ENCODE peak calls at places on chromosomes 12 and 14, in ten cellular contexts. One of them, this sample, is unnamed.

GRCh38 chr12:95756362-95756761 is 34.2 kb downstream of the NTN4 start:
- DNase-seq in A549: no peak
- DNase-seq in lung: no peak
- DNase-seq in testis: no peak
- DNase-seq in neuronal stem cell: no peak
- DNase-seq in adrenal gland: no peak
- DNase-seq in CD4-positive, CD25-positive, alpha-beta regulatory T cell: no peak
- DNase-seq in substantia nigra: no peak
- DNase-seq in lower lobe of right lung: no peak
- DNase-seq in upper lobe of right lung: no peak
- DNase-seq in this sample: no peak

GRCh38 chr12:5588231-5588995 is 156.5 kb downstream of the NTF3 start:
- DNase-seq in A549: no peak
- DNase-seq in lung: no peak
- DNase-seq in testis: no peak
- DNase-seq in neuronal stem cell: no peak
- DNase-seq in adrenal gland: no peak
- DNase-seq in CD4-positive, CD25-positive, alpha-beta regulatory T cell: no peak
- DNase-seq in substantia nigra: no peak
- DNase-seq in lower lobe of right lung: no peak
- DNase-seq in upper lobe of right lung: no peak
- DNase-seq in this sample: no peak

GRCh38 chr12:29782285-29782820 is 1.4 kb downstream of the TMTC1 start:
- DNase-seq in A549: no peak
- DNase-seq in lung: no peak
- DNase-seq in testis: no peak
- DNase-seq in neuronal stem cell: no peak
- DNase-seq in adrenal gland: no peak
- DNase-seq in CD4-positive, CD25-positive, alpha-beta regulatory T cell: no peak
- DNase-seq in substantia nigra: no peak
- DNase-seq in lower lobe of right lung: no peak
- DNase-seq in upper lobe of right lung: no peak
- DNase-seq in this sample: no peak

GRCh38 chr14:31428011-31428410 is 7.7 kb upstream of the HEATR5A start:
- DNase-seq in A549: no peak
- DNase-seq in lung: no peak
- DNase-seq in testis: no peak
- DNase-seq in neuronal stem cell: no peak
- DNase-seq in adrenal gland: no peak
- DNase-seq in CD4-positive, CD25-positive, alpha-beta regulatory T cell: no peak
- DNase-seq in substantia nigra: no peak
- DNase-seq in lower lobe of right lung: no peak
- DNase-seq in upper lobe of right lung: no peak
- DNase-seq in this sample: no peak

GRCh38 chr12:102879144-102879763 is 37.8 kb downstream of the PAH start:
- DNase-seq in A549: peak
- DNase-seq in lung: no peak
- DNase-seq in testis: peak
- DNase-seq in neuronal stem cell: peak
- DNase-seq in adrenal gland: peak
- DNase-seq in CD4-positive, CD25-positive, alpha-beta regulatory T cell: no peak
- DNase-seq in substantia nigra: peak
- DNase-seq in lower lobe of right lung: peak
- DNase-seq in upper lobe of right lung: no peak
- DNase-seq in this sample: peak

GRCh38 chr12:95216704-95217376 is 427 bp downstream of the FGD6 start:
- DNase-seq in A549: peak
- DNase-seq in lung: no peak
- DNase-seq in testis: no peak
- DNase-seq in neuronal stem cell: no peak
- DNase-seq in adrenal gland: no peak
- DNase-seq in CD4-positive, CD25-positive, alpha-beta regulatory T cell: no peak
- DNase-seq in substantia nigra: no peak
- DNase-seq in lower lobe of right lung: no peak
- DNase-seq in upper lobe of right lung: no peak
- DNase-seq in this sample: no peak

GRCh38 chr12:114662512-114663177 is 21.3 kb downstream of the TBX3 start:
- DNase-seq in A549: peak
- DNase-seq in lung: peak
- DNase-seq in testis: peak
- DNase-seq in neuronal stem cell: no peak
- DNase-seq in adrenal gland: peak
- DNase-seq in CD4-positive, CD25-positive, alpha-beta regulatory T cell: peak
- DNase-seq in substantia nigra: peak
- DNase-seq in lower lobe of right lung: peak
- DNase-seq in upper lobe of right lung: peak
- DNase-seq in this sample: peak

GRCh38 chr12:93341409-93342044 is 36.2 kb upstream of the NUDT4 start:
- DNase-seq in A549: no peak
- DNase-seq in lung: no peak
- DNase-seq in testis: no peak
- DNase-seq in neuronal stem cell: no peak
- DNase-seq in adrenal gland: no peak
- DNase-seq in CD4-positive, CD25-positive, alpha-beta regulatory T cell: no peak
- DNase-seq in substantia nigra: no peak
- DNase-seq in lower lobe of right lung: no peak
- DNase-seq in upper lobe of right lung: no peak
- DNase-seq in this sample: no peak

GRCh38 chr12:71725011-71725410 is 29.7 kb upstream of the RAB21 start:
- DNase-seq in A549: no peak
- DNase-seq in lung: no peak
- DNase-seq in testis: no peak
- DNase-seq in neuronal stem cell: no peak
- DNase-seq in adrenal gland: no peak
- DNase-seq in CD4-positive, CD25-positive, alpha-beta regulatory T cell: no peak
- DNase-seq in substantia nigra: no peak
- DNase-seq in lower lobe of right lung: no peak
- DNase-seq in upper lobe of right lung: no peak
- DNase-seq in this sample: no peak

GRCh38 chr14:41785696-41786095 is 179.0 kb downstream of the LRFN5 start:
- DNase-seq in A549: no peak
- DNase-seq in lung: no peak
- DNase-seq in testis: no peak
- DNase-seq in neuronal stem cell: peak
- DNase-seq in adrenal gland: no peak
- DNase-seq in CD4-positive, CD25-positive, alpha-beta regulatory T cell: no peak
- DNase-seq in substantia nigra: no peak
- DNase-seq in lower lobe of right lung: no peak
- DNase-seq in upper lobe of right lung: no peak
- DNase-seq in this sample: no peak

GRCh38 chr12:120799417-120800045 is 73.9 kb downstream of the ACADS start:
- DNase-seq in A549: no peak
- DNase-seq in lung: no peak
- DNase-seq in testis: no peak
- DNase-seq in neuronal stem cell: no peak
- DNase-seq in adrenal gland: no peak
- DNase-seq in CD4-positive, CD25-positive, alpha-beta regulatory T cell: no peak
- DNase-seq in substantia nigra: no peak
- DNase-seq in lower lobe of right lung: no peak
- DNase-seq in upper lobe of right lung: no peak
- DNase-seq in this sample: no peak

GRCh38 chr12:51449569-51450246 is 25.1 kb downstream of the SLC4A8 start:
- DNase-seq in A549: no peak
- DNase-seq in lung: no peak
- DNase-seq in testis: no peak
- DNase-seq in neuronal stem cell: no peak
- DNase-seq in adrenal gland: no peak
- DNase-seq in CD4-positive, CD25-positive, alpha-beta regulatory T cell: no peak
- DNase-seq in substantia nigra: no peak
- DNase-seq in lower lobe of right lung: no peak
- DNase-seq in upper lobe of right lung: no peak
- DNase-seq in this sample: no peak

GRCh38 chr12:123942277-123942653 is 30.4 kb downstream of the CCDC92 start:
- DNase-seq in A549: no peak
- DNase-seq in lung: no peak
- DNase-seq in testis: no peak
- DNase-seq in neuronal stem cell: no peak
- DNase-seq in adrenal gland: no peak
- DNase-seq in CD4-positive, CD25-positive, alpha-beta regulatory T cell: no peak
- DNase-seq in substantia nigra: no peak
- DNase-seq in lower lobe of right lung: no peak
- DNase-seq in upper lobe of right lung: no peak
- DNase-seq in this sample: no peak

GRCh38 chr12:120662879-120663278 is 22.5 kb downstream of the CABP1 start:
- DNase-seq in A549: no peak
- DNase-seq in lung: no peak
- DNase-seq in testis: no peak
- DNase-seq in neuronal stem cell: no peak
- DNase-seq in adrenal gland: no peak
- DNase-seq in CD4-positive, CD25-positive, alpha-beta regulatory T cell: no peak
- DNase-seq in substantia nigra: no peak
- DNase-seq in lower lobe of right lung: no peak
- DNase-seq in upper lobe of right lung: no peak
- DNase-seq in this sample: no peak

GRCh38 chr12:108349245-108349644 is 10.1 kb upstream of the CMKLR1 start:
- DNase-seq in A549: no peak
- DNase-seq in lung: no peak
- DNase-seq in testis: no peak
- DNase-seq in neuronal stem cell: no peak
- DNase-seq in adrenal gland: no peak
- DNase-seq in CD4-positive, CD25-positive, alpha-beta regulatory T cell: no peak
- DNase-seq in substantia nigra: no peak
- DNase-seq in lower lobe of right lung: no peak
- DNase-seq in upper lobe of right lung: no peak
- DNase-seq in this sample: no peak

GRCh38 chr14:36238666-36239363 is 62.3 kb upstream of the PTCSC3 start:
- DNase-seq in A549: no peak
- DNase-seq in lung: peak
- DNase-seq in testis: no peak
- DNase-seq in neuronal stem cell: no peak
- DNase-seq in adrenal gland: no peak
- DNase-seq in CD4-positive, CD25-positive, alpha-beta regulatory T cell: no peak
- DNase-seq in substantia nigra: no peak
- DNase-seq in lower lobe of right lung: peak
- DNase-seq in upper lobe of right lung: peak
- DNase-seq in this sample: no peak

GRCh38 chr12:116136340-116136739 is 141.2 kb downstream of the MED13L start:
- DNase-seq in A549: no peak
- DNase-seq in lung: no peak
- DNase-seq in testis: no peak
- DNase-seq in neuronal stem cell: no peak
- DNase-seq in adrenal gland: no peak
- DNase-seq in CD4-positive, CD25-positive, alpha-beta regulatory T cell: no peak
- DNase-seq in substantia nigra: no peak
- DNase-seq in lower lobe of right lung: no peak
- DNase-seq in upper lobe of right lung: no peak
- DNase-seq in this sample: no peak

GRCh38 chr14:75147423-75148071 is 20.7 kb upstream of the NEK9 start:
- DNase-seq in A549: no peak
- DNase-seq in lung: peak
- DNase-seq in testis: peak
- DNase-seq in neuronal stem cell: peak
- DNase-seq in adrenal gland: peak
- DNase-seq in CD4-positive, CD25-positive, alpha-beta regulatory T cell: no peak
- DNase-seq in substantia nigra: peak
- DNase-seq in lower lobe of right lung: peak
- DNase-seq in upper lobe of right lung: peak
- DNase-seq in this sample: peak

GRCh38 chr12:131438874-131439273 is 272.0 kb upstream of the SFSWAP start:
- DNase-seq in A549: no peak
- DNase-seq in lung: no peak
- DNase-seq in testis: peak
- DNase-seq in neuronal stem cell: no peak
- DNase-seq in adrenal gland: no peak
- DNase-seq in CD4-positive, CD25-positive, alpha-beta regulatory T cell: no peak
- DNase-seq in substantia nigra: no peak
- DNase-seq in lower lobe of right lung: no peak
- DNase-seq in upper lobe of right lung: no peak
- DNase-seq in this sample: no peak

DNA sequence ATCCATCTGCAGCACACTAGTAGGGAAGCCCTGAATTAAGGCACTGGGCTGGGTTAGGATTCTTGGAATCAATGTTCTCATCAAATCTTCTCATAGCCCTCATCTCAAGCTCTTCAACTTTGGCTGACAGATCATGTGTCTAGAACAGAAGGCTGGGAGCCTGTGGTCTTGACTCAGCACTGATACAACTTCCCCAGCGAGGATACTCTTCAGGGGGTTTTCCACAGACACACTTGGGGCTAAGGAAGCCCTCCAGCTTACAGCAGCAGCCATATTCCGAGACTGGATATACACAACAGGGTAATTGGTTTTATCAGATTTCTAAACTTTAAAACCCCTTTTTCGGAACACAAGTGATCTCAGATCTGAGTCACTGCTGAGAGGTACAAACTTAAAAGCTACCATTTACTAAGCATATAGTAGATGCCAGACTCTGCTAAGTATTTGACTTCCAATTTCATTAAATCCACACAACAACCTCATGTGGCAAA is 3.5 kb downstream of the FMNL3 start:
- DNase-seq in A549: no peak
- DNase-seq in lung: no peak
- DNase-seq in testis: no peak
- DNase-seq in neuronal stem cell: no peak
- DNase-seq in adrenal gland: no peak
- DNase-seq in CD4-positive, CD25-positive, alpha-beta regulatory T cell: peak
- DNase-seq in substantia nigra: peak
- DNase-seq in lower lobe of right lung: no peak
- DNase-seq in upper lobe of right lung: no peak
- DNase-seq in this sample: no peak
- H3K27ac ChIP-seq in A549: no peak
- H3K27ac ChIP-seq in lung: peak
- H3K27ac ChIP-seq in testis: no peak
- H3K27ac ChIP-seq in neuronal stem cell: no peak
- H3K27ac ChIP-seq in adrenal gland: peak
- H3K27ac ChIP-seq in CD4-positive, CD25-positive, alpha-beta regulatory T cell: no peak
- H3K27ac ChIP-seq in substantia nigra: peak
- H3K27ac ChIP-seq in lower lobe of right lung: no peak
- H3K27ac ChIP-seq in upper lobe of right lung: peak
- H3K27ac ChIP-seq in this sample: no peak

GRCh38 chr12:25200703-25201102 is 5.7 kb downstream of the ETFRF1 start:
- DNase-seq in A549: no peak
- DNase-seq in lung: no peak
- DNase-seq in testis: no peak
- DNase-seq in neuronal stem cell: no peak
- DNase-seq in adrenal gland: no peak
- DNase-seq in CD4-positive, CD25-positive, alpha-beta regulatory T cell: no peak
- DNase-seq in substantia nigra: no peak
- DNase-seq in lower lobe of right lung: no peak
- DNase-seq in upper lobe of right lung: no peak
- DNase-seq in this sample: no peak
- H3K27ac ChIP-seq in A549: no peak
- H3K27ac ChIP-seq in lung: no peak
- H3K27ac ChIP-seq in testis: no peak
- H3K27ac ChIP-seq in neuronal stem cell: no peak
- H3K27ac ChIP-seq in adrenal gland: no peak
- H3K27ac ChIP-seq in CD4-positive, CD25-positive, alpha-beta regulatory T cell: no peak
- H3K27ac ChIP-seq in substantia nigra: no peak
- H3K27ac ChIP-seq in lower lobe of right lung: no peak
- H3K27ac ChIP-seq in upper lobe of right lung: no peak
- H3K27ac ChIP-seq in this sample: no peak

GRCh38 chr14:65211341-65211987 is 109.1 kb upstream of the MAX start:
- DNase-seq in A549: no peak
- DNase-seq in lung: no peak
- DNase-seq in testis: no peak
- DNase-seq in neuronal stem cell: no peak
- DNase-seq in adrenal gland: no peak
- DNase-seq in CD4-positive, CD25-positive, alpha-beta regulatory T cell: no peak
- DNase-seq in substantia nigra: no peak
- DNase-seq in lower lobe of right lung: no peak
- DNase-seq in upper lobe of right lung: no peak
- DNase-seq in this sample: no peak
- H3K27ac ChIP-seq in A549: peak
- H3K27ac ChIP-seq in lung: no peak
- H3K27ac ChIP-seq in testis: no peak
- H3K27ac ChIP-seq in neuronal stem cell: no peak
- H3K27ac ChIP-seq in adrenal gland: no peak
- H3K27ac ChIP-seq in CD4-positive, CD25-positive, alpha-beta regulatory T cell: no peak
- H3K27ac ChIP-seq in substantia nigra: peak
- H3K27ac ChIP-seq in lower lobe of right lung: no peak
- H3K27ac ChIP-seq in upper lobe of right lung: no peak
- H3K27ac ChIP-seq in this sample: no peak

GRCh38 chr12:65937181-65937641 is 112.9 kb downstream of the HMGA2 start:
- DNase-seq in A549: no peak
- DNase-seq in lung: no peak
- DNase-seq in testis: no peak
- DNase-seq in neuronal stem cell: no peak
- DNase-seq in adrenal gland: no peak
- DNase-seq in CD4-positive, CD25-positive, alpha-beta regulatory T cell: no peak
- DNase-seq in substantia nigra: no peak
- DNase-seq in lower lobe of right lung: no peak
- DNase-seq in upper lobe of right lung: no peak
- DNase-seq in this sample: no peak
- H3K27ac ChIP-seq in A549: no peak
- H3K27ac ChIP-seq in lung: no peak
- H3K27ac ChIP-seq in testis: no peak
- H3K27ac ChIP-seq in neuronal stem cell: no peak
- H3K27ac ChIP-seq in adrenal gland: no peak
- H3K27ac ChIP-seq in CD4-positive, CD25-positive, alpha-beta regulatory T cell: no peak
- H3K27ac ChIP-seq in substantia nigra: no peak
- H3K27ac ChIP-seq in lower lobe of right lung: no peak
- H3K27ac ChIP-seq in upper lobe of right lung: no peak
- H3K27ac ChIP-seq in this sample: no peak

This sample was measured in right cardiac atrium.